ENCODE peak calls at places on chromosomes 5 and 9, in five cellular contexts. L is HepG2, G is H1, N is NT2/D1, T is GM12878. Z is an unnamed sample.

GRCh38 chr9:134778156-134778555 is 102.5 kb upstream of the FCN2 start:
- DNase-seq in N (no peak), T (no peak), G (no peak), L (no peak), Z (no peak)

GRCh38 chr9:105690742-105691141 is 3.6 kb upstream of the TMEM38B start:
- DNase-seq in N (no peak), G (no peak), L (no peak), T (no peak), Z (no peak)

GRCh38 chr5:109326864-109327263 is 82.9 kb downstream of the PJA2 start:
- DNase-seq in T (no peak), N (no peak), G (no peak), L (no peak), Z (no peak)

GRCh38 chr5:761206-761771 is 23.2 kb downstream of the ZDHHC11B start:
- DNase-seq in T (no peak), N (no peak), G (no peak), L (no peak), Z (no peak)

GRCh38 chr5:116575635-116576042 is 1.0 kb upstream of the SEMA6A start:
- DNase-seq in G (no peak), L (no peak), T (no peak), N (no peak), Z (no peak)

GRCh38 chr5:158013939-158014338 is 155.0 kb upstream of the CLINT1 start:
- DNase-seq in G (no peak), T (no peak), L (peak), N (peak), Z (peak)

GRCh38 chr9:35570709-35571108 is 34.4 kb upstream of the TESK1 start:
- DNase-seq in L (no peak), G (no peak), T (peak), N (no peak), Z (no peak)

GRCh38 chr5:43038523-43038989 is 1.6 kb downstream of the ANXA2R start:
- DNase-seq in N (no peak), T (no peak), G (no peak), L (no peak), Z (no peak)

GRCh38 chr9:8883313-8883712 is 1083.7 kb upstream of the DMAC1 start:
- DNase-seq in T (no peak), L (no peak), N (no peak), G (no peak), Z (no peak)

GRCh38 chr5:150615141-150615699 is 25.2 kb upstream of the SYNPO start:
- DNase-seq in N (no peak), L (no peak), T (no peak), G (no peak), Z (no peak)

GRCh38 chr9:107286057-107286456 is 3.0 kb downstream of the RAD23B start:
- DNase-seq in L (peak), G (no peak), T (no peak), N (no peak), Z (no peak)

GRCh38 chr5:74056789-74057164 is 430.8 kb downstream of the ARHGEF28 start:
- DNase-seq in T (no peak), L (peak), G (no peak), N (no peak), Z (no peak)

GRCh38 chr9:135085830-135086546 is 1.5 kb upstream of the OLFM1 start:
- DNase-seq in N (peak), G (peak), L (peak), T (no peak), Z (peak)

GRCh38 chr5:133831506-133832224 is 136.8 kb downstream of the C5orf15 start:
- DNase-seq in N (no peak), G (no peak), T (no peak), L (no peak), Z (no peak)

DNA sequence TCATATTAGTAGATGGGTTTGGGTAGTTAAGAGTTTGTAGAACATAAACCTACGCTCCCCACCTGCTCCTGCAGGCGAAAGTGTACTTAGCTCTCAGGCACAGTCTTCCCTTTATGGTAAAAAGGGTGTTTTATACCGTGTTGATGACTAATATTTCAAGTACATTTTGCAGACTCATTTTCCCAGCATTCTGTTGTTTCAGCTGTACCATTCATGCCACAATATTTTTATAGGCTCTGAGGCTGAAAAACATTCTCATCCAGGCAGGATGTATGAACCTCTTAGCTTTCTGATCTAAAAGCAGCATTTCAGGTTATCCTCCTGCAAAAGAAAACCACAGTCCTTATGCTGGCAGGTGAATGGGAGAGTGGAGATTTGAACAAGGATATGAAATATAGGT is 231.4 kb downstream of the NR2F1-AS1 start:
- DNase-seq in G (no peak), N (no peak), L (no peak), T (no peak), Z (no peak)
- TF ChIP-seq SUZ12 in G (no peak), N (no peak), L (no peak), T (no peak), Z (no peak)

DNA sequence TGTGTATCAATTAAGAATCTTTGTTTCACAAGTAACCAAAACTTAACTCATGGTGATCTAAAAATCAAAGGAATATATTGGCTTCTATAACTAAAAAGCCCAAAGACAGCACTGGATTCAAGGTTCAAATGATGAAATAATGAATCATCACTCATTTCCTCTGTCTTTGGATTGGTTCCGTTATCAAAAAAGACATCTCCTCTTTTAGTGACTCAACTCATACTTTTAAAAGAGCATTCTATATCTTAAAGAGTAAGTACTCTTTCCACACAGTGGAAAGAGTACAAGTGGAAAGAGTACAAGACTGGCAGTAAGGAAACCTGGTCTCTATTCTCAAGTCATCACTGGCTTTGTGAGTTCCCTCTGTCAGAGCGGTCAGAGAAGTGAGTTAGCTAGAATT is 141.4 kb upstream of the NMUR2 start:
- DNase-seq in N (no peak), T (no peak), L (no peak), G (no peak), Z (no peak)
- TF ChIP-seq SUZ12 in N (no peak), T (no peak), L (no peak), G (no peak), Z (no peak)

GRCh38 chr9:74645007-74645639 is 148.0 kb downstream of the RORB start:
- DNase-seq in L (peak), G (no peak), N (peak), T (no peak), Z (peak)
- TF ChIP-seq SUZ12 in L (no peak), G (no peak), N (no peak), T (no peak), Z (no peak)

DNA sequence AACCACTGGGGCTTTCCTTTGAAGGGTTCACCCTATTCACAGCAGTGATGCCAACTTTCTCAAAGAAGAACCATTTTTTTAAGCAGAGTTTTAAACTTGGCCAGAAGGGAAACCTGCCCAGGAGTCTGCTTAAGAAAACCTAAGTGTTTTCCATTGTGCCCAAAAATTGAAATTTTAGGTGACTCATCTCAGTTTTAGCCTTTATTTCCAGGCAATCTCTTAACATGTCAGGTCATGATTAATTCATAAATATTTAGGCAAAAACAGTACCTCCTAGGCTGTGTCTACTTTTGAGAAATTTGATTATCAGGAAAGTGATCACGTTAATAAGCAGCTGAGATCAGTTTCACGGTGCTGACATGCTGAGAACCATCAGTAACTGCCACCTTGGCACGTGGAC is 61.9 kb downstream of the TLE1 start:
- DNase-seq in L (no peak), N (no peak), G (no peak), T (no peak), Z (no peak)
- TF ChIP-seq SUZ12 in L (no peak), N (no peak), G (no peak), T (no peak), Z (no peak)

GRCh38 chr5:61047346-61047745 is 102.3 kb downstream of the NDUFAF2 start:
- DNase-seq in L (no peak), G (no peak), T (no peak), N (no peak), Z (no peak)

GRCh38 chr5:61051267-61051666 is 106.3 kb downstream of the NDUFAF2 start:
- DNase-seq in G (no peak), T (no peak), L (peak), N (no peak), Z (no peak)

GRCh38 chr5:61044545-61044944 is 99.5 kb downstream of the NDUFAF2 start:
- DNase-seq in L (no peak), T (no peak), G (no peak), N (no peak), Z (no peak)

GRCh38 chr5:61052870-61053269 is 107.9 kb downstream of the NDUFAF2 start:
- DNase-seq in T (no peak), N (no peak), L (peak), G (no peak), Z (no peak)

DNA sequence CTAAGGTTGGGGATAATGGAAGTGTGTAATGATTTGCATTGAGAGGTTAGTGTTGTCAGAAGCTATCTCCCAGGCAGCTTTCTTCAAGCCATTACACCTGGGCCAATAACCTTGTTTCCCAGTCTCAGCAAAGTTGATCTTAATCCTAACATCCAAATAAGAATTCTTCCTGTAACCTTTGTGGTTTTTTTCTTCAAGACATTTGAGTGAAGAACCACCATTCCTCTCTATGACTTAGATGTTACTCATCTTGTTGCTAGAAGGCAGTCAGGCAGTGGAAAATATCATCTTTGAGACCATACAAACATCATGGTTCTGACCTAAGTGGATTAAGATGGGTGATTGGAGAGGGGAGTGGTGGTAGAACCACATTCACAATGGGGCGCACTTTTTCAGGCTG is 103.5 kb downstream of the NDUFAF2 start:
- DNase-seq in T (no peak), N (no peak), L (no peak), G (no peak), Z (no peak)
- TF ChIP-seq SUZ12 in T (no peak), N (no peak), L (no peak), G (no peak), Z (no peak)

Z was measured in HEK293T.